ENCODE peak calls at places on chromosomes 2 and 18, in six cellular contexts. One of them, this sample, is unnamed.

GRCh38 chr2:217915706-217916105 is 87.1 kb downstream of the TNS1 start:
- DNase-seq in ascending aorta: no peak
- DNase-seq in fibroblast of lung: no peak
- DNase-seq in right atrium auricular region: no peak
- DNase-seq in BJ: no peak
- DNase-seq in IMR-90: no peak
- DNase-seq in this sample: no peak

GRCh38 chr2:150832686-150833085 is 345.2 kb upstream of the RND3 start:
- DNase-seq in ascending aorta: no peak
- DNase-seq in fibroblast of lung: no peak
- DNase-seq in right atrium auricular region: no peak
- DNase-seq in BJ: no peak
- DNase-seq in IMR-90: peak; percentile 19
- DNase-seq in this sample: no peak

GRCh38 chr18:34738173-34738894 is 28.2 kb downstream of the DTNA start:
- DNase-seq in ascending aorta: no peak
- DNase-seq in fibroblast of lung: peak; percentile 9
- DNase-seq in right atrium auricular region: no peak
- DNase-seq in BJ: no peak
- DNase-seq in IMR-90: no peak
- DNase-seq in this sample: peak; percentile 77

GRCh38 chr2:48723125-48723524 is 32.4 kb downstream of the LHCGR start:
- DNase-seq in ascending aorta: no peak
- DNase-seq in fibroblast of lung: peak; percentile 76
- DNase-seq in right atrium auricular region: no peak
- DNase-seq in BJ: peak; percentile 46
- DNase-seq in IMR-90: peak; percentile 94
- DNase-seq in this sample: peak; percentile 90

GRCh38 chr2:120897399-120897798 is 161.7 kb downstream of the GLI2 start:
- DNase-seq in ascending aorta: no peak
- DNase-seq in fibroblast of lung: no peak
- DNase-seq in right atrium auricular region: no peak
- DNase-seq in BJ: no peak
- DNase-seq in IMR-90: no peak
- DNase-seq in this sample: no peak

GRCh38 chr2:144548088-144548487 is 28.2 kb upstream of the ZEB2 start:
- DNase-seq in ascending aorta: no peak
- DNase-seq in fibroblast of lung: no peak
- DNase-seq in right atrium auricular region: no peak
- DNase-seq in BJ: no peak
- DNase-seq in IMR-90: no peak
- DNase-seq in this sample: no peak

GRCh38 chr2:29963972-29964570 is 42.7 kb upstream of the ALK start:
- DNase-seq in ascending aorta: no peak
- DNase-seq in fibroblast of lung: no peak
- DNase-seq in right atrium auricular region: no peak
- DNase-seq in BJ: no peak
- DNase-seq in IMR-90: no peak
- DNase-seq in this sample: no peak

GRCh38 chr2:219362524-219363164 is 25.1 kb downstream of the DNPEP start:
- DNase-seq in ascending aorta: no peak
- DNase-seq in fibroblast of lung: peak; percentile 98
- DNase-seq in right atrium auricular region: peak; percentile 65
- DNase-seq in BJ: peak; percentile 91
- DNase-seq in IMR-90: peak; percentile 99
- DNase-seq in this sample: peak; percentile 84

GRCh38 chr2:237414056-237414661 is at the start of gene COL6A3:
- DNase-seq in ascending aorta: no peak
- DNase-seq in fibroblast of lung: peak; percentile 98
- DNase-seq in right atrium auricular region: peak; percentile 72
- DNase-seq in BJ: peak; percentile 97
- DNase-seq in IMR-90: peak; percentile 98
- DNase-seq in this sample: no peak

GRCh38 chr2:241035818-241036396 is 37.5 kb downstream of the SNED1 start:
- DNase-seq in ascending aorta: no peak
- DNase-seq in fibroblast of lung: no peak
- DNase-seq in right atrium auricular region: peak; percentile 42
- DNase-seq in BJ: no peak
- DNase-seq in IMR-90: no peak
- DNase-seq in this sample: no peak

GRCh38 chr2:240560084-240560479 is at the start of gene DUSP28:
- DNase-seq in ascending aorta: peak; percentile 69
- DNase-seq in fibroblast of lung: peak; percentile 85
- DNase-seq in right atrium auricular region: peak; percentile 93
- DNase-seq in BJ: peak; percentile 35
- DNase-seq in IMR-90: peak; percentile 80
- DNase-seq in this sample: peak; percentile 60

GRCh38 chr2:18791172-18791797 is 201.9 kb upstream of the NT5C1B start:
- DNase-seq in ascending aorta: no peak
- DNase-seq in fibroblast of lung: peak; percentile 37
- DNase-seq in right atrium auricular region: no peak
- DNase-seq in BJ: no peak
- DNase-seq in IMR-90: peak; percentile 76
- DNase-seq in this sample: peak; percentile 8

GRCh38 chr18:13264986-13265900 is 46.7 kb downstream of the LDLRAD4 start:
- DNase-seq in ascending aorta: no peak
- DNase-seq in fibroblast of lung: no peak
- DNase-seq in right atrium auricular region: peak; percentile 56
- DNase-seq in BJ: no peak
- DNase-seq in IMR-90: no peak
- DNase-seq in this sample: no peak

DNA sequence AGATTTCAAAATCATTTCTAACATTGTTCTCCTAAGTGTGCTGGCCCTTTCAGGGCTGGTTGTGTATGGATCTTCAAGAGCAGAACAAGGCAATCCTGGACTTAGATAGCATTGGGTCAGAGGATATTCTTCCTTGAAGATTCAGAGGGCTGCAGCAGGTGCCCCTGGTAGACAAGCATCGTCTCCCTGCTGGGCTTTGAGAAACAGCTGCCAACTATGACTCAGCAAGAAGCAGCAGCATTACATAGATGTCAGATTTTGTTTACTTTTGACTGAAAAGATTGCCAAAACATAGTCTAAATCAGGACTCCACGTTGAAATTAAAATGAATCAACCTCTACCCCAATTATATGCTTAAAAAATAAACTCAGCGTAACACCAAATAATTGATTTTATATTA is 618.8 kb downstream of the SOCS6 start:
- DNase-seq in ascending aorta: no peak
- DNase-seq in fibroblast of lung: peak; percentile 37
- DNase-seq in right atrium auricular region: no peak
- DNase-seq in BJ: no peak
- DNase-seq in IMR-90: no peak
- DNase-seq in this sample: no peak
- H3K4me3 ChIP-seq in ascending aorta: no peak overlapping the region
- H3K4me3 ChIP-seq in fibroblast of lung: no peak overlapping the region
- H3K4me3 ChIP-seq in right atrium auricular region: no peak overlapping the region
- H3K4me3 ChIP-seq in BJ: no peak overlapping the region
- H3K4me3 ChIP-seq in IMR-90: no peak overlapping the region
- H3K4me3 ChIP-seq in this sample: no peak overlapping the region

GRCh38 chr2:9434484-9434883 is 11.0 kb downstream of the CPSF3 start:
- DNase-seq in ascending aorta: no peak
- DNase-seq in fibroblast of lung: no peak
- DNase-seq in right atrium auricular region: no peak
- DNase-seq in BJ: no peak
- DNase-seq in IMR-90: peak; percentile 33
- DNase-seq in this sample: no peak

GRCh38 chr2:9424447-9425164 is 1.2 kb downstream of the CPSF3 start:
- DNase-seq in ascending aorta: no peak
- DNase-seq in fibroblast of lung: no peak
- DNase-seq in right atrium auricular region: no peak
- DNase-seq in BJ: no peak
- DNase-seq in IMR-90: no peak
- DNase-seq in this sample: no peak

GRCh38 chr2:9428965-9429577 is 5.6 kb downstream of the CPSF3 start:
- DNase-seq in ascending aorta: no peak
- DNase-seq in fibroblast of lung: no peak
- DNase-seq in right atrium auricular region: no peak
- DNase-seq in BJ: no peak
- DNase-seq in IMR-90: peak; percentile 36
- DNase-seq in this sample: peak; percentile 22

GRCh38 chr2:9430316-9431293 is 7.2 kb downstream of the CPSF3 start:
- DNase-seq in ascending aorta: no peak
- DNase-seq in fibroblast of lung: no peak
- DNase-seq in right atrium auricular region: no peak
- DNase-seq in BJ: no peak
- DNase-seq in IMR-90: peak; percentile 60
- DNase-seq in this sample: peak; percentile 39
- H3K36me3 ChIP-seq in ascending aorta: peaks cover 61% of the 10 kb centered on the region
- H3K36me3 ChIP-seq in fibroblast of lung: no peaks in the 10 kb centered on the region
- H3K36me3 ChIP-seq in right atrium auricular region: peaks cover 57% of the 10 kb centered on the region
- H3K36me3 ChIP-seq in BJ: no peaks in the 10 kb centered on the region
- H3K36me3 ChIP-seq in IMR-90: peaks cover 13% of the 10 kb centered on the region
- H3K36me3 ChIP-seq in this sample: peaks cover 11% of the 10 kb centered on the region

DNA sequence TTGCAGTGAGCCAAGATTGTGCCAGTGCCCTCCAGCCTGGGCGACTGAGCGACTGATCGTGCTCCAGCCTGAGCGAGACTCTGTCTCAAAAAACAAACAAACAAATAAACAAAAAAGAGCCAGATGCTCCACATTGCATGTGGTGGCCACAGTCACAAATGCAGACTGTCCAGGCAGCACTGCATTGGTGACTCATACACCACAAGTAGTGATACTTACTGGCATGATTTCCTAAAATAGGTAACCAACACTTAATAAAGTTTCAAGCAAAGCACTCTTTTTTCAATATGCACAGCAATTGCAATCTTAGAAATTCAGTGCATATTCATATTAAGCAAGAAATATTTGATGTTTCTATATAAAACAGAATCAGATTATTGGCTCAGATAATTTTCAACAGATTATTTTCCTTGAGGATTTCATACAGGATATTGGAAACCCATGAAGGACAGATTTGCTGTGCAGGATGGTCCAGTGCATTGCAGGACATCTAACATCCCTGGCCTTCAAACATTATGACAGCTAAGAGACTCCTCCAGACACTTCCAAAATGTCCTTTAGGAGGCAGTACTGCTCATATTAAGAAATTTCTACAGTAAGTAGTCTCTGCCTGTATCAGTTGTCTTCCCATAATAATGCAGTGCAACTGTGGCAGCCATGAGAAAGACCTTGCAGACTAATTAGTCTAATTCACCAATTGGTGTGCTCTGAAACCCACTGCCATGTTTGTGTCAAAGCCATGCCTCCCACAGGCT is 10.5 kb upstream of the SLC1A4 start:
- DNase-seq in ascending aorta: no peak
- DNase-seq in fibroblast of lung: no peak
- DNase-seq in right atrium auricular region: no peak
- DNase-seq in BJ: no peak
- DNase-seq in IMR-90: peak; percentile 64
- DNase-seq in this sample: peak; percentile 61
- TF ChIP-seq CTCF in ascending aorta: no peak
- TF ChIP-seq CTCF in fibroblast of lung: peak; percentile 25
- TF ChIP-seq CTCF in right atrium auricular region: no peak
- TF ChIP-seq CTCF in BJ: no peak
- TF ChIP-seq CTCF in IMR-90: peak; percentile 16
- TF ChIP-seq CTCF in this sample: peak; percentile 11

GRCh38 chr2:182064024-182064880 is 78.6 kb downstream of the PPP1R1C start:
- DNase-seq in ascending aorta: no peak
- DNase-seq in fibroblast of lung: peak; percentile 48
- DNase-seq in right atrium auricular region: peak; percentile 62
- DNase-seq in BJ: no peak
- DNase-seq in IMR-90: peak; percentile 27
- DNase-seq in this sample: no peak

GRCh38 chr2:182066439-182067061 is 80.9 kb downstream of the PPP1R1C start:
- DNase-seq in ascending aorta: no peak
- DNase-seq in fibroblast of lung: peak; percentile 99
- DNase-seq in right atrium auricular region: no peak
- DNase-seq in BJ: peak; percentile 81
- DNase-seq in IMR-90: peak; percentile 99
- DNase-seq in this sample: peak; percentile 73

GRCh38 chr2:182058056-182058455 is 72.4 kb downstream of the PPP1R1C start:
- DNase-seq in ascending aorta: no peak
- DNase-seq in fibroblast of lung: no peak
- DNase-seq in right atrium auricular region: no peak
- DNase-seq in BJ: no peak
- DNase-seq in IMR-90: no peak
- DNase-seq in this sample: no peak

GRCh38 chr2:182061739-182062138 is 76.1 kb downstream of the PPP1R1C start:
- DNase-seq in ascending aorta: no peak
- DNase-seq in fibroblast of lung: no peak
- DNase-seq in right atrium auricular region: no peak
- DNase-seq in BJ: no peak
- DNase-seq in IMR-90: no peak
- DNase-seq in this sample: no peak

GRCh38 chr2:182062329-182062972 is 76.8 kb downstream of the PPP1R1C start:
- DNase-seq in ascending aorta: no peak
- DNase-seq in fibroblast of lung: no peak
- DNase-seq in right atrium auricular region: no peak
- DNase-seq in BJ: no peak
- DNase-seq in IMR-90: no peak
- DNase-seq in this sample: no peak
- H3K4me3 ChIP-seq in ascending aorta: no peak overlapping the region
- H3K4me3 ChIP-seq in fibroblast of lung: no peak overlapping the region
- H3K4me3 ChIP-seq in right atrium auricular region: no peak overlapping the region
- H3K4me3 ChIP-seq in BJ: no peak overlapping the region
- H3K4me3 ChIP-seq in IMR-90: no peak overlapping the region
- H3K4me3 ChIP-seq in this sample: no peak overlapping the region

GRCh38 chr2:229296561-229296960 is 25.5 kb upstream of the PID1 start:
- DNase-seq in ascending aorta: no peak
- DNase-seq in fibroblast of lung: peak; percentile 16
- DNase-seq in right atrium auricular region: no peak
- DNase-seq in BJ: no peak
- DNase-seq in IMR-90: no peak
- DNase-seq in this sample: no peak
- H3K36me3 ChIP-seq in ascending aorta: no peaks in the 10 kb centered on the region
- H3K36me3 ChIP-seq in fibroblast of lung: no peaks in the 10 kb centered on the region
- H3K36me3 ChIP-seq in right atrium auricular region: no peaks in the 10 kb centered on the region
- H3K36me3 ChIP-seq in BJ: no peaks in the 10 kb centered on the region
- H3K36me3 ChIP-seq in IMR-90: no peaks in the 10 kb centered on the region
- H3K36me3 ChIP-seq in this sample: no peaks in the 10 kb centered on the region